ENCODE peak calls at places on chromosomes 7 and 10, in nine cellular contexts. M, U, T, O, Q, X, K, S and G are unnamed samples.
A peak's percentile ranks its signal among the peaks of the same experiment; 100 is the strongest.

GRCh38 chr10:31808258-31809218 is 120.1 kb downstream of the ARHGAP12 start:
- DNase-seq in O (peak; percentile 18), S (no peak), Q (peak; percentile 0), M (peak; percentile 82), U (no peak), T (peak; percentile 70), K (peak; percentile 5), X (peak; percentile 28), G (no peak)

GRCh38 chr7:101717986-101718746 is 89.1 kb upstream of the MYL10 start:
- DNase-seq in U (no peak), M (peak; percentile 73), O (no peak), K (no peak), X (peak; percentile 49), S (no peak), T (no peak), Q (no peak), G (no peak)

GRCh38 chr10:123991622-123992570 is 100.3 kb upstream of the CPXM2 start:
- DNase-seq in X (no peak), K (no peak), Q (no peak), U (no peak), O (no peak), S (peak; percentile 82), M (peak; percentile 38), T (no peak), G (no peak)

GRCh38 chr10:32166365-32166764 is 110.1 kb upstream of the KIF5B start:
- DNase-seq in Q (no peak), K (no peak), S (no peak), U (no peak), X (no peak), M (no peak), O (peak; percentile 52), T (no peak), G (no peak)

GRCh38 chr7:139034855-139035587 is 821 bp downstream of the ZC3HAV1L start:
- DNase-seq in M (peak; percentile 69), T (no peak), Q (no peak), U (peak; percentile 14), K (peak; percentile 38), O (peak; percentile 25), S (no peak), X (no peak), G (peak; percentile 36)

GRCh38 chr10:5968037-5968680 is 9.2 kb downstream of the IL15RA start:
- DNase-seq in X (no peak), T (no peak), U (no peak), Q (no peak), S (peak; percentile 44), M (no peak), K (no peak), O (no peak), G (no peak)

GRCh38 chr7:127588019-127588696 is at the start of gene ARF5:
- DNase-seq in S (peak; percentile 96), M (peak; percentile 93), X (peak; percentile 32), O (peak; percentile 75), K (peak; percentile 48), Q (peak; percentile 41), U (peak; percentile 90), T (peak; percentile 68), G (peak; percentile 87)

GRCh38 chr7:141920281-141920680 is 4.1 kb downstream of the OR9A4 start:
- DNase-seq in Q (no peak), O (peak; percentile 82), M (peak; percentile 29), U (no peak), X (no peak), K (no peak), T (no peak), S (no peak), G (no peak)

GRCh38 chr7:73519867-73520672 is 2.0 kb downstream of the BAZ1B start:
- DNase-seq in Q (no peak), K (no peak), M (peak; percentile 38), O (peak; percentile 4), S (no peak), U (no peak), T (no peak), X (no peak), G (no peak)

GRCh38 chr10:3192856-3193635 is 20.5 kb upstream of the PITRM1 start:
- DNase-seq in M (peak; percentile 86), K (peak; percentile 57), O (peak; percentile 33), T (peak; percentile 28), S (peak; percentile 66), X (no peak), Q (no peak), U (peak; percentile 38), G (peak; percentile 44)

GRCh38 chr7:155263522-155264197 is 34.0 kb upstream of the INSIG1 start:
- DNase-seq in O (no peak), S (no peak), K (no peak), U (no peak), T (no peak), Q (no peak), X (no peak), M (no peak), G (no peak)

GRCh38 chr10:458466-458865 is 231.0 kb downstream of the DIP2C start:
- DNase-seq in K (no peak), T (no peak), M (no peak), S (peak; percentile 71), O (no peak), Q (no peak), U (no peak), X (no peak), G (no peak)

GRCh38 chr7:13963925-13964324 is 25.5 kb downstream of the ETV1 start:
- DNase-seq in Q (no peak), O (no peak), S (no peak), X (no peak), K (no peak), U (no peak), M (no peak), T (no peak), G (no peak)

GRCh38 chr10:30433779-30434272 is at the start of gene MAP3K8:
- DNase-seq in O (peak; percentile 82), Q (peak; percentile 8), U (peak; percentile 77), K (peak; percentile 19), X (peak; percentile 48), M (peak; percentile 93), T (no peak), S (peak; percentile 94), G (peak; percentile 70)

GRCh38 chr7:47741984-47742383 is 160.1 kb upstream of the TNS3 start:
- DNase-seq in K (no peak), O (no peak), U (no peak), S (no peak), T (no peak), X (no peak), M (no peak), Q (no peak), G (no peak)